ENCODE peak calls at places on chromosomes 7 and 10, in ten cellular contexts. U is ovary; I is K562; L is CD4-positive, CD25-positive, alpha-beta regulatory T cell; E is left ventricle myocardium inferior; R is CD8-positive, alpha-beta memory T cell; Y is tibial artery; M is Peyer's patch; H is stomach; V is neuronal stem cell. C is an unnamed sample. For H3K36me3 and H3K4me1, the result is how much of the 10 kb centered on the place peaks cover.

GRCh38 chr7:155962191-155962967 is 150.1 kb upstream of the SHH start:
- DNase-seq in U (no peak), R (no peak), V (no peak), L (no peak), M (no peak), H (peak), I (no peak), E (no peak), Y (no peak), C (no peak)

GRCh38 chr7:34761627-34762026 is 103.6 kb downstream of the NPSR1 start:
- DNase-seq in E (no peak), V (no peak), U (no peak), H (no peak), L (no peak), R (no peak), Y (no peak), M (no peak), I (no peak), C (no peak)

GRCh38 chr7:144835166-144835611 is 664 bp downstream of the TPK1 start:
- DNase-seq in E (peak), H (peak), M (peak), U (peak), R (no peak), I (peak), V (no peak), L (peak), Y (peak), C (peak)

GRCh38 chr7:147298611-147299043 is 1182.0 kb downstream of the CNTNAP2 start:
- DNase-seq in V (no peak), E (no peak), I (no peak), L (no peak), M (no peak), U (no peak), H (no peak), Y (no peak), R (no peak), C (no peak)

GRCh38 chr7:42348071-42348470 is 111.1 kb upstream of the GLI3 start:
- DNase-seq in U (no peak), V (no peak), M (no peak), R (no peak), Y (no peak), H (no peak), L (no peak), E (no peak), I (no peak), C (no peak)

GRCh38 chr10:54262726-54263125 is 538.3 kb downstream of the PCDH15 start:
- DNase-seq in H (no peak), Y (no peak), V (no peak), I (no peak), M (no peak), E (no peak), R (no peak), L (no peak), U (no peak), C (peak)

GRCh38 chr10:98259606-98260319 is 8.2 kb downstream of the LOXL4 start:
- DNase-seq in Y (no peak), V (no peak), U (no peak), H (no peak), E (no peak), R (no peak), L (no peak), M (no peak), I (peak), C (peak)

GRCh38 chr10:43218206-43218950 is 48.5 kb downstream of the RASGEF1A start:
- DNase-seq in R (no peak), L (no peak), M (no peak), Y (no peak), V (no peak), H (no peak), U (no peak), I (no peak), E (no peak), C (no peak)

GRCh38 chr10:7767209-7767608 is 20.6 kb downstream of the KIN start:
- DNase-seq in Y (no peak), H (no peak), R (no peak), M (no peak), E (no peak), I (no peak), V (no peak), U (no peak), L (no peak), C (no peak)

GRCh38 chr10:13913890-13914289 is 327.1 kb downstream of the PRPF18 start:
- DNase-seq in Y (peak), M (no peak), U (no peak), L (no peak), R (no peak), H (no peak), V (no peak), E (no peak), I (no peak), C (no peak)

GRCh38 chr10:7622969-7623368 is 43.8 kb downstream of the ITIH5 start:
- DNase-seq in V (peak), M (no peak), I (peak), U (no peak), L (no peak), Y (no peak), E (no peak), R (no peak), H (no peak), C (no peak)

GRCh38 chr10:74082319-74082718 is 68.3 kb downstream of the AP3M1 start:
- DNase-seq in Y (no peak), I (no peak), U (no peak), V (no peak), M (no peak), H (no peak), R (no peak), L (no peak), E (no peak), C (no peak)
- H3K36me3 ChIP-seq in Y (under half), I (half or more), U (under half), V (half or more), M (under half), H (under half), R (under half), L (under half), E (under half), C (under half)

DNA sequence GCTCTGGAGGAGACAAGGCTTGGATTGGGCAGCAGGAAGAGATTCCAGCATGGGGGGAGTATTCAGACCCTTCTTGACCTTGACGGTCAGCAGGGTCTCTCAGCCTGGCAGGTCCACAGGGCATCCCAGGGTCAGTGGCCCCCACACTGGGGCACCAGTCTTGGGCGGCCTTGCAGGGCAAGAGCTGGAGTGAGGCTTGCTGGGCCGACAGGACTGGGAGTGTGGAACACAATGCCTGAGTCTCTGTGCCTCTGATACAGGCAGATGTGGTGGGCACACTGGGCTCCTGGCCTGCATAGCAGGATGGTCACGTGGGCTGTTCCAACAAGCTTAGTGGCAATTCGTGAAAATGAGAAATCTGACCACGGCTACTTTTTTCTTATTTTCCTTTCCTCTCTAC is 229.7 kb downstream of the TCERG1L start:
- DNase-seq in L (no peak), M (no peak), I (no peak), Y (no peak), V (no peak), H (no peak), U (no peak), E (no peak), R (no peak), C (no peak)
- H3K4me1 ChIP-seq in L (under half), M (under half), I (under half), Y (under half), V (under half), H (under half), U (under half), E (under half), R (under half), C (under half)

GRCh38 chr7:118671149-118671548 is 446.6 kb downstream of the ANKRD7 start:
- DNase-seq in Y (no peak), R (no peak), E (no peak), L (no peak), H (no peak), V (no peak), M (no peak), I (no peak), U (no peak), C (no peak)
- H3K36me3 ChIP-seq in Y (under half), R (under half), E (under half), L (under half), H (under half), V (under half), M (under half), I (under half), U (under half), C (under half)

GRCh38 chr10:78972160-78972946 is 96.4 kb upstream of the ZMIZ1 start:
- DNase-seq in V (peak), U (peak), R (no peak), Y (peak), H (peak), I (peak), M (peak), L (no peak), E (peak), C (no peak)
- H3K4me1 ChIP-seq in V (under half), U (under half), R (under half), Y (under half), H (under half), I (under half), M (under half), L (under half), E (under half), C (under half)

GRCh38 chr10:72127571-72127970 is 39.2 kb upstream of the SPOCK2 start:
- DNase-seq in U (no peak), M (no peak), Y (no peak), I (no peak), R (no peak), H (no peak), L (no peak), E (no peak), V (no peak), C (no peak)
- H3K36me3 ChIP-seq in U (under half), M (under half), Y (under half), I (under half), R (under half), H (under half), L (under half), E (under half), V (under half), C (under half)

GRCh38 chr10:29553732-29554260 is 81.0 kb downstream of the SVIL start:
- DNase-seq in I (peak), H (no peak), V (no peak), E (no peak), Y (no peak), R (no peak), M (no peak), L (no peak), U (no peak), C (no peak)

GRCh38 chr10:29555091-29555745 is 79.6 kb downstream of the SVIL start:
- DNase-seq in R (no peak), U (no peak), Y (no peak), V (no peak), I (no peak), L (no peak), E (no peak), M (no peak), H (no peak), C (no peak)

GRCh38 chr10:29554660-29555059 is 80.1 kb downstream of the SVIL start:
- DNase-seq in V (no peak), E (no peak), I (no peak), L (no peak), R (no peak), U (no peak), H (no peak), Y (no peak), M (no peak), C (no peak)

GRCh38 chr10:29557665-29558064 is 77.1 kb downstream of the SVIL start:
- DNase-seq in U (no peak), R (no peak), L (no peak), M (no peak), E (no peak), H (no peak), I (no peak), Y (no peak), V (no peak), C (no peak)

GRCh38 chr10:29555746-29556481 is 78.9 kb downstream of the SVIL start:
- DNase-seq in V (no peak), Y (no peak), I (no peak), M (no peak), H (no peak), L (no peak), E (no peak), R (no peak), U (no peak), C (no peak)
- H3K4me1 ChIP-seq in V (under half), Y (under half), I (under half), M (under half), H (under half), L (under half), E (under half), R (under half), U (under half), C (under half)

GRCh38 chr10:94989192-94989591 is 50.7 kb downstream of the CYP2C9 start:
- DNase-seq in I (no peak), V (no peak), Y (no peak), E (no peak), U (no peak), H (no peak), L (no peak), R (no peak), M (no peak), C (no peak)
- H3K36me3 ChIP-seq in I (under half), V (under half), Y (under half), E (under half), U (under half), H (under half), L (under half), R (under half), M (under half), C (under half)

GRCh38 chr7:116441534-116441933 is 58.0 kb upstream of the CAV2 start:
- DNase-seq in H (no peak), I (no peak), R (no peak), Y (no peak), V (no peak), L (no peak), U (no peak), M (no peak), E (no peak), C (no peak)

GRCh38 chr7:116438274-116438673 is 61.3 kb upstream of the CAV2 start:
- DNase-seq in L (no peak), Y (no peak), I (peak), R (no peak), M (no peak), E (no peak), H (peak), U (no peak), V (no peak), C (no peak)

GRCh38 chr7:116443101-116443523 is 56.4 kb upstream of the CAV2 start:
- DNase-seq in I (no peak), L (no peak), M (no peak), H (no peak), U (no peak), V (no peak), R (no peak), E (no peak), Y (no peak), C (no peak)

GRCh38 chr7:116439005-116439404 is 60.5 kb upstream of the CAV2 start:
- DNase-seq in I (peak), V (no peak), H (no peak), E (no peak), M (no peak), R (no peak), Y (no peak), U (no peak), L (no peak), C (no peak)

DNA sequence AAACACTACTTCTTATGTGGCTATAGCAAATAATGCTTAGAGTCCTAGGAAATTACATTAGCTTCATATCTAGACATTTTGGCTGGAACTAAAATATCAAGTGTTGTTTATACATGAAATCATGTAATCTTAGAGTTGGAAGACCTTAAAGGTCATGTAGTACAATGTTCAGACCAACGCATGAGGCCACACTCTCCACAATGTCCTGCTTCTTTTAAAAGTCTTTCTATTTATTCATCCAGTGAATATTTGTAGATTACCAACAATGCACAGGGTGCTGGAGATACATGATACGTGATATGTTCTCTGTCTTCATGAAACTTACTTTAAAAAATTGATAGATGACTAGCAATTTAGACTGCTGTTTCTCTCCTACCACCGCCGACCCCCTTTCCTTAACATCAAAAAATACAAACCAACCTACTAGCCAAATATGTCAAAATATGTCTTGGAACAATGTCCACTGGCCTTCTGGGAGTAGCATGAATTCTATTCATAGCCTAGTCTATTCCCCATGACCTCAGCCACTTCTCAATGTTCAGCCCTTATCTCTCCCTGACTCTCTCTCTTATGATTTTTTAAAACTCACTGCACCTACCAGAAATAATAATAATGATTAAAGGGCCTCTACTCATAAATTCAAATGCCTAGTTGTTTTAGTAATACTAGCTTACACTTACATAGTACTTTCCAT is 59.5 kb upstream of the CAV2 start:
- DNase-seq in L (no peak), R (no peak), V (no peak), E (no peak), U (no peak), Y (no peak), M (no peak), I (peak), H (no peak), C (no peak)
- H3K4me1 ChIP-seq in L (under half), R (under half), V (under half), E (half or more), U (under half), Y (under half), M (under half), I (under half), H (under half), C (under half)

GRCh38 chr7:141567465-141567864 is 16.3 kb downstream of the AGK start:
- DNase-seq in R (no peak), V (no peak), E (no peak), U (no peak), I (no peak), Y (no peak), H (no peak), L (no peak), M (no peak), C (no peak)
- H3K36me3 ChIP-seq in R (under half), V (half or more), E (under half), U (under half), I (half or more), Y (under half), H (half or more), L (under half), M (under half), C (under half)

C was measured in BE2C.